ENCODE peak calls at places on chromosome 11, in six cellular contexts. G is mammary epithelial cell, I is right lobe of liver, Y is HCT116, S is psoas muscle, X is stomach. V is an unnamed sample.

GRCh38 chr11:71420455-71421241 is 27.5 kb downstream of the DHCR7 start:
- DNase-seq in X (peak; percentile 68), I (no peak), Y (peak; percentile 56), S (no peak), G (peak; percentile 21), V (peak; percentile 20)

GRCh38 chr11:71204748-71205664 is 47.4 kb downstream of the SHANK2 start:
- DNase-seq in Y (no peak), S (no peak), X (no peak), I (peak; percentile 37), G (no peak), V (no peak)

GRCh38 chr11:97607301-97608000 is 1217.6 kb downstream of the JRKL start:
- DNase-seq in X (no peak), I (no peak), S (no peak), Y (no peak), G (no peak), V (no peak)

GRCh38 chr11:76278526-76278925 is 72.2 kb upstream of the WNT11 start:
- DNase-seq in I (no peak), X (no peak), G (no peak), Y (no peak), S (no peak), V (no peak)

GRCh38 chr11:69443138-69443967 is 38.1 kb upstream of the LINC01488 start:
- DNase-seq in Y (peak; percentile 74), X (peak; percentile 81), G (peak; percentile 87), I (peak; percentile 85), S (peak; percentile 91), V (peak; percentile 100)

GRCh38 chr11:128291835-128292234 is 295.5 kb downstream of the ETS1 start:
- DNase-seq in X (peak; percentile 55), I (no peak), Y (no peak), S (no peak), G (no peak), V (no peak)

GRCh38 chr11:15918212-15918611 is 438.1 kb downstream of the SOX6 start:
- DNase-seq in I (no peak), S (no peak), Y (no peak), X (no peak), G (no peak), V (no peak)

GRCh38 chr11:128451651-128452470 is 135.5 kb downstream of the ETS1 start:
- DNase-seq in X (peak; percentile 45), I (peak; percentile 79), S (peak; percentile 60), G (peak; percentile 44), Y (no peak), V (peak; percentile 62)

GRCh38 chr11:16286095-16286494 is 70.3 kb downstream of the SOX6 start:
- DNase-seq in X (no peak), Y (no peak), G (no peak), S (no peak), I (no peak), V (no peak)

GRCh38 chr11:134244593-134244992 is 8.6 kb downstream of the THYN1 start:
- DNase-seq in I (no peak), Y (no peak), G (no peak), X (no peak), S (no peak), V (no peak)

GRCh38 chr11:100354736-100355135 is 332.4 kb upstream of the ARHGAP42 start:
- DNase-seq in S (no peak), X (no peak), G (peak; percentile 34), I (no peak), Y (no peak), V (no peak)

GRCh38 chr11:61760946-61761345 is 8.5 kb downstream of the MYRF start:
- DNase-seq in G (no peak), I (no peak), X (no peak), Y (no peak), S (no peak), V (no peak)

GRCh38 chr11:57325735-57326048 is 940 bp upstream of the TNKS1BP1 start:
- DNase-seq in I (no peak), Y (no peak), S (peak; percentile 82), G (no peak), X (peak; percentile 80), V (no peak)

GRCh38 chr11:69646493-69647201 is 5.7 kb downstream of the CCND1 start:
- DNase-seq in X (no peak), I (peak; percentile 53), G (no peak), S (no peak), Y (no peak), V (peak; percentile 29)

GRCh38 chr11:27373392-27373791 is 10.4 kb upstream of the CCDC34 start:
- DNase-seq in S (no peak), I (no peak), G (no peak), Y (no peak), X (no peak), V (no peak)

GRCh38 chr11:85889676-85890579 is 34.7 kb downstream of the CCDC83 start:
- DNase-seq in I (no peak), X (no peak), S (no peak), G (peak; percentile 77), Y (peak; percentile 72), V (peak; percentile 63)

GRCh38 chr11:69381681-69382130 is 87.8 kb downstream of the MYEOV start:
- DNase-seq in G (no peak), Y (no peak), X (peak; percentile 19), I (peak; percentile 51), S (peak; percentile 12), V (no peak)

GRCh38 chr11:92826136-92826535 is 143.3 kb upstream of the MTNR1B start:
- DNase-seq in X (no peak), Y (no peak), S (no peak), G (peak; percentile 81), I (no peak), V (no peak)

GRCh38 chr11:127059286-127060200 is 59.0 kb upstream of the KIRREL3 start:
- DNase-seq in S (no peak), I (no peak), X (no peak), G (no peak), Y (no peak), V (peak; percentile 83)

GRCh38 chr11:11383995-11384394 is 30.9 kb upstream of the CSNK2A3 start:
- DNase-seq in I (no peak), S (no peak), G (no peak), Y (no peak), X (no peak), V (no peak)

GRCh38 chr11:125256471-125257010 is 92.0 kb downstream of the PKNOX2 start:
- DNase-seq in G (no peak), X (no peak), Y (no peak), S (no peak), I (no peak), V (no peak)

GRCh38 chr11:74434528-74434927 is 32.8 kb downstream of the KCNE3 start:
- DNase-seq in X (no peak), G (no peak), I (no peak), S (no peak), Y (no peak), V (no peak)

GRCh38 chr11:115996808-115997188 is 492.6 kb upstream of the CADM1 start:
- DNase-seq in S (no peak), I (no peak), X (no peak), Y (no peak), G (no peak), V (no peak)

GRCh38 chr11:3865388-3866193 is 10.1 kb downstream of the STIM1 start:
- DNase-seq in G (peak; percentile 66), Y (no peak), S (no peak), I (no peak), X (no peak), V (peak; percentile 96)

DNA sequence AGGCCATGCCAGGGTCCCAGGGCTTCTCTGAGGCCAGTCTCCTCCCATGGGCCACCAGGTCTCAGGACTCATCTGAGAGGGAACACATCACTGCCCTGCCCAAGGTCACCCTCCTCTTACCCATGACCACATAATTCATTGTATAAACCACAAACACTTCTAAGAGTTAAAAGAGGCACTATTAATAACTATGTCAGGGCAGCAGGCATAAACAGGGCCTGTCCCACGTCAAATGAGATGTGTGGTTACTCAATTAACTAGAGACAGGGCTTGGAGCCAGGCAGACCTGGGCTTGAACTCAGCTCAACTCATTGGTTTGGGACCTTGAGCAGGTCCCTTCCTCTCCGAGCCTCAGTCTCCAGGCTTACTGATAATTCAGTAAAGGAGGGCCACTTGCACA is 33.1 kb downstream of the ARAP1 start:
- DNase-seq in I (no peak), Y (no peak), G (no peak), X (no peak), S (no peak), V (no peak)
- H3K4me3 ChIP-seq in I (peak overlapping the region; percentile 13), Y (no peak overlapping the region), G (no peak overlapping the region), X (no peak overlapping the region), S (peak overlapping the region; percentile 76), V (no peak overlapping the region)

GRCh38 chr11:132352497-132352896 is 982.1 kb downstream of the NTM start:
- DNase-seq in I (no peak), X (no peak), S (no peak), G (no peak), Y (no peak), V (no peak)

GRCh38 chr11:132353255-132353654 is 982.8 kb downstream of the NTM start:
- DNase-seq in Y (no peak), G (no peak), S (no peak), I (no peak), X (no peak), V (no peak)

GRCh38 chr11:132347156-132348090 is 977.0 kb downstream of the NTM start:
- DNase-seq in I (no peak), S (no peak), G (no peak), Y (no peak), X (no peak), V (no peak)

GRCh38 chr11:132351050-132351449 is 980.6 kb downstream of the NTM start:
- DNase-seq in S (no peak), G (no peak), I (peak; percentile 83), X (no peak), Y (no peak), V (no peak)

GRCh38 chr11:132349806-132350733 is 979.7 kb downstream of the NTM start:
- DNase-seq in S (no peak), G (no peak), X (no peak), I (no peak), Y (no peak), V (no peak)
- H3K4me1 ChIP-seq in S (no peaks in the 10 kb centered on the region), G (no peaks in the 10 kb centered on the region), X (no peaks in the 10 kb centered on the region), I (peaks cover 6% of the 10 kb centered on the region), Y (no peaks in the 10 kb centered on the region), V (no peaks in the 10 kb centered on the region)

GRCh38 chr11:1827931-1828330 is 6.9 kb upstream of the SYT8 start:
- DNase-seq in Y (no peak), I (peak; percentile 51), S (no peak), X (no peak), G (no peak), V (no peak)
- H3K27ac ChIP-seq in Y (no peak overlapping the region), I (no peak overlapping the region), S (no peak overlapping the region), X (peak overlapping the region; percentile 77), G (peak overlapping the region; percentile 82), V (no peak overlapping the region)

DNA sequence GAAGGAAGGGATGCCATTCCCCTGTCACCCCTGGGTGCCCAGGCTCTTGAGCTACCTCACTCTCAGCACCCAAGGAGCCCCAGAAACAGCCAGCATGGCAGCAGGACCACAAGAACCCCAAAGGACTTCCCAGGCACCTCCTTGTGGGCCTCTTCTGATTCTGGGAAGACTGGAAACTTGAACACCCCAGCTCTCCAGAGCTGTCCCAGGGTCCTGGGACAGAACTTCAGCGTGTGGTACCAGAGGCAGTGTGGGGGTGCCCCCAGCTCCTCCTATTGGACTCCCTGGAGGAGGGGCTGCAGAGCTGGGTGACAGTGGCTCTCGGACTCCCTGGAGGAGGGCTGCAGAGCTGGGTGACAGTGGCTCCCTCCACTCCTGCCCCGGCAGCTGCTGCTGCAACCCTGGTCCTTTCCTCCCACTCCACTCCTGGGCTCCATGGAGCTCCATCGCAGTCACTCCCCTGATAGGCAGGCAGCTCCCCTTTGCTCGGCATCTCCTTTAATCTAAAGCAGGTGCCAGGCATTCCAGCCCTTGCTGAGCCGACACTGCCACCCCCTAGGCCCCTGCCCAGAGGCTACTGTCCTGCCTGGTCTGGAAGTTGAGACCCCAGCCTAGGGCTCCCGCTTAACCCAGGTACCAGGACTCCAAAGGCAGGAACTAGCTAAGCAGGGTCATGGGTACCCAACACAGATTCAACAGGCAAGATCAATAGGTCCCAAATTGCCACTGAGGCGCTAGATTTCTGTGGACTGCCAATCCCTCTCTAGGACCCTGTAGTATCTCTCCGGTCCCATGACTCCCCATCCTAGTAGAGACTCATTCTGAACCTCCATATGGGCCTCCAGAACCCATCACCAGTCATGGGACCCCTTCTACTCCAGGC is 2.7 kb downstream of the BCL9L start:
- DNase-seq in Y (no peak), I (peak; percentile 52), G (no peak), X (no peak), S (no peak), V (no peak)
- H3K4me3 ChIP-seq in Y (peak overlapping the region; percentile 96), I (peak overlapping the region; percentile 78), G (peak overlapping the region; percentile 94), X (peak overlapping the region; percentile 91), S (peak overlapping the region; percentile 96), V (peak overlapping the region; percentile 56)

V was measured in SJSA1.